ENCODE peak calls at places on chromosomes 5 and 9, in five cellular contexts. P, O, C, Y and F are unnamed samples.

GRCh38 chr9:108842610-108843295 is 13.0 kb downstream of the ACTL7B start:
- DNase-seq in P (no peak), O (no peak), C (no peak), Y (no peak), F (no peak)

GRCh38 chr5:124816381-124816780 is 69.9 kb upstream of the ZNF608 start:
- DNase-seq in P (no peak), O (no peak), C (no peak), Y (no peak), F (no peak)

GRCh38 chr5:68287976-68288755 is 72.6 kb downstream of the PIK3R1 start:
- DNase-seq in P (peak), O (peak), C (peak), Y (no peak), F (no peak)

GRCh38 chr5:38835887-38836286 is 9.9 kb upstream of the OSMR start:
- DNase-seq in P (peak), O (no peak), C (no peak), Y (peak), F (no peak)

GRCh38 chr5:110105692-110106091 is 416.0 kb downstream of the MAN2A1 start:
- DNase-seq in P (peak), O (no peak), C (no peak), Y (no peak), F (no peak)

GRCh38 chr5:78612227-78613150 is 36.1 kb downstream of the LHFPL2 start:
- DNase-seq in P (no peak), O (no peak), C (no peak), Y (no peak), F (no peak)

GRCh38 chr5:16913187-16913839 is 22.8 kb downstream of the MYO10 start:
- DNase-seq in P (no peak), O (no peak), C (no peak), Y (no peak), F (no peak)

GRCh38 chr9:70940605-70941004 is 180.8 kb downstream of the TRPM3 start:
- DNase-seq in P (no peak), O (no peak), C (no peak), Y (no peak), F (no peak)

GRCh38 chr5:149439899-149440655 is 61.0 kb upstream of the IL17B start:
- DNase-seq in P (peak), O (no peak), C (no peak), Y (no peak), F (no peak)

GRCh38 chr9:20593551-20593950 is 28.7 kb downstream of the MLLT3 start:
- DNase-seq in P (peak), O (no peak), C (peak), Y (no peak), F (peak)

GRCh38 chr9:123834218-123834906 is 95.6 kb downstream of the DENND1A start:
- DNase-seq in P (peak), O (no peak), C (no peak), Y (no peak), F (peak)

GRCh38 chr9:20209421-20210340 is 412.6 kb downstream of the MLLT3 start:
- DNase-seq in P (no peak), O (no peak), C (no peak), Y (no peak), F (no peak)

GRCh38 chr5:39775058-39775457 is 350.3 kb upstream of the DAB2 start:
- DNase-seq in P (peak), O (no peak), C (no peak), Y (no peak), F (no peak)

GRCh38 chr5:132489871-132490483 is 596 bp downstream of the IRF1 start:
- DNase-seq in P (peak), O (peak), C (peak), Y (no peak), F (no peak)

GRCh38 chr5:96026334-96027065 is 64.8 kb upstream of the ELL2 start:
- DNase-seq in P (peak), O (no peak), C (peak), Y (no peak), F (no peak)

GRCh38 chr5:97480313-97480712 is 297.3 kb upstream of the RIOK2 start:
- DNase-seq in P (no peak), O (no peak), C (no peak), Y (no peak), F (no peak)

GRCh38 chr5:176436641-176437040 is 11.5 kb upstream of the FAF2 start:
- DNase-seq in P (peak), O (no peak), C (peak), Y (no peak), F (no peak)

GRCh38 chr5:56055859-56056258 is 61.1 kb upstream of the IL6ST start:
- DNase-seq in P (no peak), O (no peak), C (no peak), Y (no peak), F (no peak)

DNA sequence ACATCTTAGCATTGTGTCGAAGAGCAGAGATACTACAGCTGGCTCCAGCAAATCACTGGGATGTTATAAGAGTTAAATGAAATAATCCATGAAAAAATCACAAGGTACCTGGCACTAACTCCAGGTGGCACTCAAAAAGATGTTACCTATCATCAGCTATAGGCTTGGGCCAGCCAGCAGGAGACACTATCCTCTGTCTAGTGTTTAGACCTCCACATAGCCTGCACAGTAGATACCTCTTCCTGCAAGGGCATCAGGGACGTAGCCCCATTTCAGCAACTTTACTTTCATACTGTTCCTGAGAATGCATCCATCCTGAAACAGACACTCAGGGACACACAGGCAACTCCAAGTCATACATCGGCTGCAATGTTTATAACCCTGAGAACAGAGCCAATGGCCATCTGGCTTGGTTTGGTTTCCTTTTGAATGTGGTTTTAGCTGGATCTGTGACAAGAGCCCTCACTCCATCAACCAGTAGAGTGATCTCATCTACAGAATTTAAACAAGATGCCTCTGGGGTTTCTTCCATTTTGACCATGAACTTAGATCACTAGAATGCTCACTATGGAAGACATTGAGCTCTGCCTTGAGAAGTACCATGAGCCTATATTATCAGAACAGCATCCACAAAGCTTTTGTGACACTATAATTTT is 69.9 kb downstream of the TLE1 start:
- DNase-seq in P (peak), O (no peak), C (peak), Y (peak), F (peak)
- TF ChIP-seq CTCF in P (no peak), O (no peak), C (peak), Y (no peak), F (no peak)

DNA sequence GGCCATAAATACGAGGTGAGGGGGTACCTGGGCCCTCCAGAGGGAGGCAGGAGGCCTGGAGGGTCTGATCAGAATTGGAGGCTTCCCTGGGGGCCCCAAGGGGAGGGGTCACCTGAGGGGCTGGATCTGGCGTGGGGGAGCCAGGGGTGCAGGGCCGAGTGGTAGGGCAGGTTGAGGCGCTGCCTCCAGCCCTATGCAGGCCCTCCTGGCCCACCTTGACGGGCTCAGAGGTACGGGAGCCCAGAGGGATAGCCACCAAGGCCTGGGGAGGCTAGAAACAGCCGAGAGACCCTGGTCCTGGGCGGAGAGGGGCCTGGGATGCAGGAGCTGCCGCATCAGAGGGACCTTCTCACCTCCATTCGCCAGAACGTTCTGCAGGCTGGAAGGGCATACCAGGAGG is 24.3 kb downstream of the LHX3 start:
- DNase-seq in P (no peak), O (no peak), C (no peak), Y (no peak), F (no peak)
- H3K4me3 ChIP-seq in P (no peak), O (no peak), C (no peak), Y (no peak), F (no peak)

GRCh38 chr9:97468658-97469448 is 32.6 kb upstream of the TMOD1 start:
- DNase-seq in P (peak), O (peak), C (peak), Y (no peak), F (peak)

GRCh38 chr9:97475079-97475478 is 26.4 kb upstream of the TMOD1 start:
- DNase-seq in P (no peak), O (no peak), C (peak), Y (peak), F (no peak)

GRCh38 chr9:97474373-97474925 is 27.0 kb upstream of the TMOD1 start:
- DNase-seq in P (no peak), O (no peak), C (peak), Y (no peak), F (no peak)

GRCh38 chr9:97473717-97474116 is 27.7 kb upstream of the TMOD1 start:
- DNase-seq in P (no peak), O (no peak), C (no peak), Y (no peak), F (no peak)

GRCh38 chr9:97470076-97470475 is 31.4 kb upstream of the TMOD1 start:
- DNase-seq in P (no peak), O (no peak), C (no peak), Y (no peak), F (no peak)
- TF ChIP-seq CTCF in P (peak), O (peak), C (no peak), Y (no peak), F (peak)

GRCh38 chr9:122118343-122119165 is 25.4 kb upstream of the TTLL11 start:
- DNase-seq in P (peak), O (no peak), C (peak), Y (no peak), F (no peak)

GRCh38 chr9:122115176-122116035 is 22.3 kb upstream of the TTLL11 start:
- DNase-seq in P (no peak), O (no peak), C (no peak), Y (no peak), F (no peak)

GRCh38 chr9:122116448-122117173 is 23.5 kb upstream of the TTLL11 start:
- DNase-seq in P (no peak), O (no peak), C (no peak), Y (no peak), F (no peak)

GRCh38 chr9:122113574-122113973 is 20.5 kb upstream of the TTLL11 start:
- DNase-seq in P (no peak), O (no peak), C (no peak), Y (no peak), F (no peak)

GRCh38 chr9:122116040-122116439 is 22.9 kb upstream of the TTLL11 start:
- DNase-seq in P (no peak), O (no peak), C (no peak), Y (no peak), F (no peak)
- H3K4me3 ChIP-seq in P (no peak), O (no peak), C (no peak), Y (no peak), F (no peak)

GRCh38 chr5:143648696-143649095 is 163.3 kb upstream of the HMHB1 start:
- DNase-seq in P (no peak), O (no peak), C (no peak), Y (no peak), F (no peak)
- TF ChIP-seq CTCF in P (peak), O (peak), C (no peak), Y (no peak), F (no peak)

GRCh38 chr9:126611592-126612328 is 2.0 kb upstream of the LMX1B start:
- DNase-seq in P (peak), O (peak), C (peak), Y (no peak), F (peak)

GRCh38 chr9:126612329-126612812 is 1.4 kb upstream of the LMX1B start:
- DNase-seq in P (no peak), O (no peak), C (no peak), Y (no peak), F (no peak)

GRCh38 chr9:126614088-126614454 is 343 bp downstream of the LMX1B start:
- DNase-seq in P (no peak), O (no peak), C (no peak), Y (no peak), F (no peak)

GRCh38 chr9:126613656-126614055 is at the start of gene LMX1B:
- DNase-seq in P (peak), O (no peak), C (peak), Y (no peak), F (no peak)

DNA sequence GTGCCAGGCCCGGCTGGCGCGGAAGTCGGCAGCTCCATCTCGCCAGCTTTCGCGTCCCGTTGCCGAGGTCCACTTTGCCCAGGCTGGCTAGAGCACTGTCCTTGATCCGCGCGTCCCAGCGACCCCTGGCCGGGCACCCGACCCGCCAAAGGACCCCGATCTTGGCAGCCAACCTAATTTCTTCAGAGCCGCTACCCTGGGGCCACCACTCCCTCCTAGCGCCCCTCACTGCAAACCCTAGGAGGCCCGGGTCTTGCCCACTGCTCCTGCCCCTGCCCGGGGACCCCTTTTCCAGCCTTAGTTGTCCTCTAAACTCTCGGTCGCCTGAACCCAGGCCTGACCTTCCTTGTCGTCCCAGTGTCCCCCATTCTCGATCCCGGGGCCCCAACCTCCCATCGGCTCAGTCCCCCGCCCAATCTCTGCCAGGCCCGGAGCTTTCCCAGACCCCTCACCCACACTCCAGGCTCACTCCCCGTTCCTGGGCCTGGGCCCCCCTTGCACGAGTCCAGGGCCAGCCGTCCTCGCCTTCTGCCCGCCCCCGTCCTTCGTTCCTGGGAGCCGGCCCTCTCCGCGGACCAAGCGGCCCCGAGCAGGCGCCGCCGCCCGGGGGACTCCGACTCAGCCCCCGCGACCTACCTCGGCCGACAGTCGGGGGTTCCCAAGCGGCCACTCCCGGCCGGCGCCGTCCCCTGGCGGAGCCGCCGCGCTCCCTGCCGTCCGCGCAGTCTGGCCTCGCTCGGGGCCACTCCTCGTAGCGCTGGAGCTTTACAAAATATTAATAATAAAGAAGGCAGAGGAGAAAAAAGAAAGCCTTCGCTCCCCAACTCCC is 701 bp upstream of the LMX1B start:
- DNase-seq in P (no peak), O (no peak), C (no peak), Y (no peak), F (no peak)
- H3K4me3 ChIP-seq in P (no peak), O (peak), C (no peak), Y (no peak), F (no peak)

DNA sequence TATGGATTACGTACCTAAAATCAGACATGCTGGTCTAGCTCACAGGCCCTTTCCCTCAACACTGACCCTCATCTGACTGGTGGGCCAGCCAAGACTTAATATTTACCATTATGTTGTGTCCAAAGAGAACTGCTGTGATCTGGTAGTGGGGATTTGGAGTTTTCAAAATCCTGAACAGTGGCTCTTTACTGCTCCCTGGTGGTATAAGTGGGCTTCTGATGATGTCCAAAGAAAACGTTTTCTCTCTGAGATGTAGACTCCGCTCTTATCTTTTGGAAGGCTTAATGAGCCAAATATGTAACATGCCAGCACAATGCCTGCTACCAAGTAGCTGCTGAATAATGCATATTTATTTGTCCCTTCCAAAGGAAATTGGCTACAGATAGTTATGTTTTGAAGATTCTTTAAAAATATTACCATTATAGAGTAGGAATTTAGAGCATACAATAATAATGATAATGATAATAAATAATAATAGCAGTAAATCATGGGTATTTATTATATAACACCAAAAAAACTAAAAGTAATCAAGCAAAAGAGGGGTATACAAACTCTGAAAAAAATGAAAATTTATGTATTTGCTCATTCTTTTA is 406.6 kb upstream of the TNC start:
- DNase-seq in P (peak), O (no peak), C (peak), Y (no peak), F (peak)
- TF ChIP-seq CTCF in P (peak), O (peak), C (peak), Y (peak), F (peak)

GRCh38 chr5:122368845-122369244 is 56.8 kb downstream of the SNCAIP start:
- DNase-seq in P (no peak), O (no peak), C (no peak), Y (no peak), F (no peak)
- H3K4me3 ChIP-seq in P (no peak), O (no peak), C (no peak), Y (no peak), F (no peak)